ENCODE peak calls at places on chromosomes 16 and 17, in five cellular contexts. S is EH, C is ELF-1, V is SK-MEL-5, N is T-helper 9 cell. T is an unnamed sample.

GRCh38 chr17:38421224-38421841 is 6.9 kb upstream of the ARHGAP23 start:
- DNase-seq in C (no peak), S (peak; percentile 93), N (no peak), V (no peak), T (peak; percentile 59)

GRCh38 chr17:10735251-10735650 is 5.4 kb upstream of the TMEM220 start:
- DNase-seq in S (no peak), V (no peak), C (no peak), N (no peak), T (no peak)

GRCh38 chr17:52255347-52255746 is 96.8 kb upstream of the CA10 start:
- DNase-seq in V (no peak), S (no peak), C (no peak), N (no peak), T (no peak)

GRCh38 chr16:54282923-54283734 is 3.5 kb downstream of the IRX3 start:
- DNase-seq in N (no peak), C (peak; percentile 31), V (no peak), S (no peak), T (no peak)

GRCh38 chr17:48928876-48929811 is 15.5 kb downstream of the SNF8 start:
- DNase-seq in C (no peak), V (no peak), S (peak; percentile 32), N (no peak), T (no peak)

GRCh38 chr16:86619263-86619935 is 41.0 kb downstream of the FOXL1 start:
- DNase-seq in S (no peak), V (peak; percentile 3), N (no peak), C (peak; percentile 42), T (no peak)

GRCh38 chr17:36600936-36601302 is 464 bp upstream of the MRM1 start:
- DNase-seq in N (peak; percentile 9), S (no peak), C (no peak), V (no peak), T (no peak)

GRCh38 chr17:82370471-82371332 is 863 bp upstream of the UTS2R start:
- DNase-seq in V (no peak), N (no peak), C (peak; percentile 26), S (peak; percentile 18), T (peak; percentile 18)

GRCh38 chr17:19327039-19327776 is 35.3 kb downstream of the B9D1 start:
- DNase-seq in N (no peak), V (peak; percentile 50), S (peak; percentile 86), C (no peak), T (no peak)

GRCh38 chr16:10256855-10257641 is 74.8 kb upstream of the GRIN2A start:
- DNase-seq in C (peak; percentile 70), S (peak; percentile 34), V (peak; percentile 42), N (peak; percentile 44), T (no peak)